ENCODE peak calls at places on chromosomes 3 and 15, in ten cellular contexts. B is NCI-H69, O is EL, T is amniotic epithelial cell, K is posterior cingulate gyrus, I is BE2C, V is HTR-8/SVneo, H is heart left ventricle, R is NCI-H1092, U is psoas muscle. D is an unnamed sample.

GRCh38 chr3:13318626-13319470 is 101.3 kb downstream of the NUP210 start:
- DNase-seq in B (no peak), O (no peak), T (no peak), K (no peak), I (no peak), V (no peak), H (no peak), R (no peak), U (no peak), D (no peak)

GRCh38 chr3:32334675-32335074 is 57.0 kb upstream of the CMTM7 start:
- DNase-seq in B (peak), O (no peak), T (peak), K (no peak), I (no peak), V (no peak), H (no peak), R (no peak), U (no peak), D (no peak)

GRCh38 chr3:4988815-4989648 is 9.8 kb downstream of the BHLHE40 start:
- DNase-seq in B (peak), O (no peak), T (no peak), K (peak), I (no peak), V (no peak), H (peak), R (no peak), U (peak), D (no peak)

GRCh38 chr15:45134682-45135604 is 5.1 kb downstream of the DUOX1 start:
- DNase-seq in B (peak), O (no peak), T (no peak), K (no peak), I (no peak), V (no peak), H (no peak), R (no peak), U (no peak), D (no peak)

GRCh38 chr3:25663324-25664065 is 1.2 kb downstream of the TOP2B start:
- DNase-seq in B (peak), O (peak), T (peak), K (no peak), I (no peak), V (no peak), H (no peak), R (no peak), U (no peak), D (peak)

GRCh38 chr3:132253262-132253878 is 63.8 kb upstream of the ACP3 start:
- DNase-seq in B (peak), O (peak), T (peak), K (no peak), I (peak), V (peak), H (no peak), R (no peak), U (no peak), D (peak)

GRCh38 chr15:60426870-60427528 is 29.2 kb upstream of the ANXA2 start:
- DNase-seq in B (no peak), O (peak), T (peak), K (no peak), I (no peak), V (no peak), H (no peak), R (no peak), U (no peak), D (peak)

GRCh38 chr3:173583496-173583895 is 186.0 kb downstream of the NLGN1 start:
- DNase-seq in B (peak), O (no peak), T (no peak), K (no peak), I (no peak), V (no peak), H (no peak), R (no peak), U (no peak), D (no peak)

GRCh38 chr3:60514866-60515265 is 736.4 kb downstream of the FHIT start:
- DNase-seq in B (peak), O (no peak), T (no peak), K (no peak), I (peak), V (no peak), H (no peak), R (no peak), U (no peak), D (no peak)